ENCODE peak calls at places on chromosomes 6 and 20, in four cellular contexts. Q is hepatocyte, D is fibroblast of lung, W is cardiac muscle cell. P is an unnamed sample. For H3K36me3 and H3K27me3, the result is how much of the 10 kb centered on the place peaks cover.

GRCh38 chr6:104256547-104257144 is 603.1 kb downstream of the HACE1 start:
- DNase-seq in Q (no peak), D (no peak), W (no peak), P (no peak)

GRCh38 chr20:18773566-18773965 is 40.0 kb upstream of the SCP2D1 start:
- DNase-seq in Q (no peak), D (no peak), W (no peak), P (no peak)

GRCh38 chr6:170287371-170287876 is 3.5 kb downstream of the DLL1 start:
- DNase-seq in Q (no peak), D (no peak), W (no peak), P (no peak)

GRCh38 chr6:147448212-147448611 is 60.3 kb upstream of the SAMD5 start:
- DNase-seq in Q (no peak), D (no peak), W (no peak), P (no peak)

GRCh38 chr6:112258636-112259336 is 4.4 kb upstream of the LAMA4 start:
- DNase-seq in Q (no peak), D (no peak), W (no peak), P (no peak)

GRCh38 chr20:61951695-61952533 is 113.8 kb downstream of the TAF4 start:
- DNase-seq in Q (peak), D (peak), W (peak), P (peak)

GRCh38 chr6:47090881-47091280 is 48.7 kb upstream of the ADGRF1 start:
- DNase-seq in Q (no peak), D (no peak), W (no peak), P (no peak)

GRCh38 chr20:11894072-11894471 is 23.6 kb upstream of the BTBD3 start:
- DNase-seq in Q (peak), D (no peak), W (no peak), P (no peak)

GRCh38 chr6:1063671-1064355 is 248.1 kb upstream of the FOXQ1 start:
- DNase-seq in Q (no peak), D (no peak), W (no peak), P (no peak)

GRCh38 chr6:86516087-86516486 is 421.2 kb upstream of the HTR1E start:
- DNase-seq in Q (no peak), D (no peak), W (no peak), P (no peak)

GRCh38 chr6:81606965-81607381 is 145.5 kb downstream of the TENT5A start:
- DNase-seq in Q (no peak), D (peak), W (no peak), P (no peak)

GRCh38 chr6:17276766-17277165 is 4.4 kb upstream of the RBM24 start:
- DNase-seq in Q (no peak), D (no peak), W (no peak), P (no peak)

GRCh38 chr6:139135578-139136545 is 982 bp downstream of the HECA start:
- DNase-seq in Q (peak), D (peak), W (peak), P (peak)

GRCh38 chr6:131687022-131687421 is 14.2 kb downstream of the OR2A4 start:
- DNase-seq in Q (no peak), D (no peak), W (no peak), P (no peak)

GRCh38 chr20:12627485-12627884 is 381.3 kb upstream of the SPTLC3 start:
- DNase-seq in Q (no peak), D (no peak), W (no peak), P (no peak)

GRCh38 chr6:105500693-105501092 is 97.8 kb upstream of the PREP start:
- DNase-seq in Q (no peak), D (no peak), W (no peak), P (no peak)
- TF ChIP-seq CTCF in Q (no peak), D (no peak), W (no peak), P (no peak)

GRCh38 chr20:49945701-49946477 is 9.7 kb downstream of the RNF114 start:
- DNase-seq in Q (no peak), D (no peak), W (no peak), P (no peak)

GRCh38 chr20:49951160-49951559 is 15.0 kb downstream of the RNF114 start:
- DNase-seq in Q (no peak), D (peak), W (no peak), P (no peak)

GRCh38 chr20:49945306-49945700 is 9.1 kb downstream of the RNF114 start:
- DNase-seq in Q (no peak), D (no peak), W (no peak), P (no peak)

GRCh38 chr20:49948178-49948577 is 12.0 kb downstream of the RNF114 start:
- DNase-seq in Q (no peak), D (no peak), W (no peak), P (no peak)

GRCh38 chr20:49948809-49949507 is 12.8 kb downstream of the RNF114 start:
- DNase-seq in Q (no peak), D (peak), W (no peak), P (no peak)
- H3K36me3 ChIP-seq in Q (under half), D (under half), W (half or more), P (half or more)

DNA sequence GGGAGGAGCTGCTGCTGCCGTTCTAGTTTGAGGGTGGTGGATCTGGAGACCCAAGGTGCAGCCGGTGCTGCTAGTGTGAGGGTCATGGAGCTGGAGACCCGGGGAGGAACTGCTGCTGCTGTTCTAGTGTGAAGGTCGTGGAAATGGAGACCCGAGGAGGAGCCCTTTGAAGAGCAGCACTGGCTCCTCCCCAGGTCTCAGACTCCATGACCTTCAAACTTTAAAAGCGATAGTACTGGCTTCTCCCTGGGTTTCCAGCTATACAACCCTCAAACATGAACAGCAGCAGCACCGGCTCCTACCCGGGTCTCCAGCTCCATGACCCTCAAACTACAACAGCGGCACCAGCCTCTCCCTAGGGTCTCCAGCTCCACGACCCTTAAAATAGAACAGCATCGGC is 15.5 kb downstream of the ULBP3 start:
- DNase-seq in Q (no peak), D (no peak), W (no peak), P (no peak)
- H3K27me3 ChIP-seq in Q (under half), D (under half), W (half or more), P (under half)

DNA sequence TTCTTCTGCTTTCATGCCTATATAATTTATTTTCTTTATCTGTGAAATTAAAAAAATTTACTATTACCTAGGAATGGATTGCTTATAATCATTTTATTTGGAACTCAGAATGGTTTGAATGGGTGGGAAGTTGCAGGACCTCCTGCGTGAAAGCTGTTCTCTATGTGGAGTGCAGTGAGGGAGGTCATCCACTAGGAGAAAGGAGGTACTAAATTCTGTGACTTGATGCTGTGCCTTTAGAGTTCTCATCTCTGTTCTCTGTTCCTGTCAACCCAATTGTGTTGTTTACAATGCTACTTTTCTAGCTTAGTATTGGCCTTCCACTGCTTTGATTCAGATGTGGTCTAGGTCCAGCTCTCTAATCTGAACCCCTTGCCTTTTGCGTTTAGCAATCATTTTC is 65.0 kb upstream of the HIVEP1 start:
- DNase-seq in Q (no peak), D (no peak), W (no peak), P (no peak)
- TF ChIP-seq CTCF in Q (no peak), D (peak), W (no peak), P (peak)

GRCh38 chr20:50563133-50563944 is 53.2 kb downstream of the PTPN1 start:
- DNase-seq in Q (no peak), D (no peak), W (no peak), P (no peak)
- H3K36me3 ChIP-seq in Q (under half), D (under half), W (under half), P (half or more)

P was measured in lower lobe of right lung.